ENCODE peak calls at places on chromosomes 11 and 22, in six cellular contexts. Y is epithelial cell of proximal tubule, Z is LNCaP clone FGC, A is upper lobe of left lung, E is cardiac muscle cell, G is AG04449. B is an unnamed sample.

GRCh38 chr22:27843441-27843840 is 41.9 kb upstream of the MN1 start:
- DNase-seq in G (no peak), Z (no peak), Y (no peak), E (no peak), A (peak; percentile 24), B (no peak)

GRCh38 chr11:10303558-10304363 is 1.1 kb upstream of the ADM start:
- DNase-seq in G (no peak), E (peak; percentile 24), A (peak; percentile 86), Y (no peak), Z (no peak), B (peak; percentile 41)

GRCh38 chr22:48872271-48873260 is 955.1 kb downstream of the BRD1 start:
- DNase-seq in G (no peak), E (no peak), Z (no peak), A (no peak), Y (no peak), B (no peak)

GRCh38 chr11:132357811-132358572 is 987.6 kb downstream of the NTM start:
- DNase-seq in G (no peak), E (no peak), Y (no peak), A (no peak), Z (no peak), B (no peak)

GRCh38 chr22:25709758-25710157 is 32.2 kb upstream of the MYO18B start:
- DNase-seq in G (no peak), E (no peak), Z (peak; percentile 30), Y (no peak), A (no peak), B (no peak)

GRCh38 chr11:11178671-11179070 is 174.4 kb downstream of the CSNK2A3 start:
- DNase-seq in G (no peak), E (no peak), Z (no peak), Y (no peak), A (no peak), B (no peak)

GRCh38 chr22:46088541-46089311 is 61.6 kb upstream of the PPARA start:
- DNase-seq in E (no peak), A (peak; percentile 62), G (peak; percentile 53), Z (no peak), Y (no peak), B (peak; percentile 85)

GRCh38 chr11:28674432-28675076 is 566.4 kb downstream of the METTL15 start:
- DNase-seq in Y (no peak), E (peak; percentile 21), G (peak; percentile 63), A (no peak), Z (no peak), B (peak; percentile 64)

GRCh38 chr22:42320463-42321416 is 50.3 kb upstream of the TCF20 start:
- DNase-seq in G (no peak), Y (no peak), A (no peak), Z (no peak), E (no peak), B (no peak)

GRCh38 chr11:120218695-120219033 is 7.8 kb downstream of the OAF start:
- DNase-seq in A (no peak), E (no peak), Y (no peak), Z (no peak), G (no peak), B (no peak)

GRCh38 chr11:77789061-77789730 is 31.3 kb downstream of the RSF1 start:
- DNase-seq in Z (no peak), A (peak; percentile 23), E (no peak), G (no peak), Y (no peak), B (no peak)

GRCh38 chr22:24789516-24789915 is 15.0 kb upstream of the PIWIL3 start:
- DNase-seq in A (no peak), Y (no peak), E (no peak), Z (no peak), G (no peak), B (no peak)

GRCh38 chr22:44365196-44365802 is 52.5 kb upstream of the SHISAL1 start:
- DNase-seq in E (no peak), A (no peak), G (no peak), Y (no peak), Z (no peak), B (no peak)

GRCh38 chr11:73478737-73479347 is 102.6 kb downstream of the RELT start:
- DNase-seq in Y (no peak), Z (no peak), G (no peak), E (peak; percentile 38), A (no peak), B (peak; percentile 62)

GRCh38 chr22:19138217-19139000 is 6.0 kb downstream of the ESS2 start:
- DNase-seq in A (peak; percentile 61), Z (no peak), E (no peak), G (no peak), Y (no peak), B (no peak)

GRCh38 chr11:4085575-4085974 is 9.0 kb upstream of the RRM1 start:
- DNase-seq in Y (no peak), G (no peak), Z (no peak), E (no peak), A (no peak), B (no peak)

GRCh38 chr11:117334896-117335295 is 7.2 kb downstream of the CEP164 start:
- DNase-seq in Z (no peak), Y (no peak), E (no peak), G (no peak), A (no peak), B (no peak)

GRCh38 chr22:26330971-26331625 is 98.0 kb upstream of the ASPHD2 start:
- DNase-seq in G (no peak), E (peak; percentile 59), A (no peak), Y (peak; percentile 3), Z (peak; percentile 37), B (peak; percentile 38)

GRCh38 chr11:48307760-48308386 is 1.9 kb downstream of the OR4S1 start:
- DNase-seq in G (no peak), A (no peak), E (peak; percentile 0), Y (peak; percentile 15), Z (peak; percentile 34), B (peak; percentile 56)

GRCh38 chr11:2781413-2782274 is 81.8 kb upstream of the KCNQ1OT1 start:
- DNase-seq in G (no peak), Y (no peak), E (no peak), A (no peak), Z (no peak), B (no peak)

GRCh38 chr22:40342521-40342920 is 3.8 kb upstream of the ADSL start:
- DNase-seq in Z (no peak), A (no peak), G (no peak), Y (no peak), E (no peak), B (no peak)

DNA sequence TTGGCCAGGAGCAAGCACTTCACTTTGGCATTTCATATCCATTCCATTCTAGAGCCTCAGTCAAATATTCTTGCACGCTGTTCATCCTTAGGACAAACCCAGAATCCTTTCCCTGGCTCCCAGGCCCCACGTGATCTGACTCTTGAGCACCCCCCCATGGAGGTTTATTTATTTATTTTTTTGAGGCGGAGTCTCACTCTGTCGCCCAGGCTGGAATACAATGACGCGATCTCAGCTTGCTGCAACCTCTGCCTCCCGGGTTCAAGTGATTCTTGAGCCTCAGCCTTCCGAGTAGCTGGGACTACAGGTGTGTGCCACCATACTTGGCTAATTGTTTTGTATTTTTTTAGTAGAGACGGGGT is 12.7 kb upstream of the TSGA10IP start:
- DNase-seq in Z (no peak), E (peak; percentile 36), G (no peak), Y (no peak), A (no peak), B (no peak)
- TF ChIP-seq CTCF in Z (no peak), E (no peak), G (no peak), Y (no peak), A (no peak), B (no peak)

DNA sequence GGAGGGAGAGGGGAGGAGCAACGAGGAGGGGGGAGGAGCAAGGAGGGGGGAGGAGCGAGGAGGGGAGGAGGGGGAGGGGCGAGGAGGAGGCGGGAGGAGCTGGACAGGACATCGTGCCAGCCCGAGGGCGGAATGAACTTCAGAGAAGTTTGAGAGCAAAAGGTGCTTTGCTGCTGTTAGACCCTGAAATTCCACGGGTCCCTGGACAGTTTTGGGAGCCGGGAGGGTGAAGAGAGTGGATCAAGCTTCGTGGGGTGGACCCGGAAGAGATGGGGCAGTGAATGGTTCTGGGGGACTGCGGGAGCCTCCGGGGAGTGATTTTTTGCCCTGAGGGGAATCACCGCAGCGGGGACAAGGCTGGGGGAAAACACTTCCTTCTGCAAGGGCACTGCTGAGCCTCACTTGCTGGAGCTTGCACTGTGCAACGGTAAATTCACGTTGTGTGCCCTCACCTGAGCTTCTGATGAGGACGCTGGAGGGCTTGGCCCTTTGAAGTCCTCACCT is 10.7 kb upstream of the NLRP6 start:
- DNase-seq in Y (no peak), G (no peak), Z (no peak), A (no peak), E (no peak), B (no peak)
- H3K4me3 ChIP-seq in Y (peak overlapping the region; percentile 7), G (no peak overlapping the region), Z (no peak overlapping the region), A (peak overlapping the region; percentile 46), E (no peak overlapping the region), B (no peak overlapping the region)

GRCh38 chr11:80136991-80137390 is 696.2 kb upstream of the TENM4 start:
- DNase-seq in E (no peak), A (no peak), Z (no peak), Y (peak; percentile 49), G (no peak), B (peak; percentile 39)
- TF ChIP-seq CTCF in E (no peak), A (no peak), Z (no peak), Y (peak; percentile 29), G (no peak), B (no peak)

DNA sequence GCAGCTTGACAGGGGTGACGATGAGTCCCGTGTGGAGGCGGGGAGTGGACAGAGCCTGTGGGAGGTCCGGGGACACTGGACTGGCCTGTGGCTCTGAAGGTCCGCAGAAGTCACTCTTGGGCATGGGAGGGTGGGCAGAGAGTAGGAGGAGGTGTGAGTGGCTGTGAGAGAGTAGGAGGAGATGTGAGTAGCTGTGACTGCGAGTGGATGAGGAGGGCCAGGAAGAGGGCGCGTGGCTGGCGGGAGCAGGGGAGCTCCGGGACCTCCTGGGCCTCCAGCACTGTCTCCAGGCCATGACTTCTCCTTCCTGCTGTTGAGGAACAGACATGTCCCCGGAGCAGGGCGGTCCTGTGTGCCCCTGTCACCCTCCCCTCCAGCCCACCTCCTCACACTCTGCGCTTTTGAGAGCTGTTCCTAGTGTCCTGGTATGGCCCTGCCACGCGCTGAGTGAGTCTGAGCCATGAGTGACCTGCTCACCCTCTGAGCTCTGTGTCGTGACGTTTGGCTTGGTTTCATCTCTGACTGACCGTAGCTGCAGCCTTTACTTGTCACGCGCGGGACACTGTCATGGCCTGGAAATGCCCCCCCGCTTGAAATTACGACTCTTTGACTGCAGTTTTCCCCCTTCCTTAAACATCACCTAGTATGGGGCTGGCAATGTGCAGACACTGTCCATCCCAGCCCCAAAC is 391.5 kb downstream of the TBC1D22A start:
- DNase-seq in A (peak; percentile 53), Z (no peak), E (no peak), G (no peak), Y (no peak), B (no peak)
- H3K4me3 ChIP-seq in A (no peak overlapping the region), Z (no peak overlapping the region), E (no peak overlapping the region), G (no peak overlapping the region), Y (no peak overlapping the region), B (peak overlapping the region; percentile 53)

GRCh38 chr22:33083212-33083611 is 25.0 kb upstream of the SYN3 start:
- DNase-seq in Z (no peak), Y (no peak), A (no peak), E (no peak), G (no peak), B (no peak)
- TF ChIP-seq CTCF in Z (peak; percentile 7), Y (peak; percentile 35), A (no peak), E (no peak), G (no peak), B (no peak)

B was measured in fibroblast of the aortic adventitia.